ENCODE peak calls at places on chromosomes 6 and 20, in six cellular contexts. P, M, S, R, V and C are unnamed samples.
A peak's percentile ranks its signal among the peaks of the same experiment; 100 is the strongest.

GRCh38 chr6:13725052-13725451 is 13.4 kb upstream of the RANBP9 start:
- DNase-seq in P (no peak), M (no peak), S (no peak), R (no peak), V (no peak), C (no peak)

GRCh38 chr6:90934081-90934480 is 347.2 kb upstream of the MAP3K7 start:
- DNase-seq in P (no peak), M (no peak), S (no peak), R (no peak), V (no peak), C (no peak)

GRCh38 chr6:111416529-111416928 is 66.5 kb downstream of the REV3L start:
- DNase-seq in P (no peak), M (peak; percentile 44), S (no peak), R (no peak), V (no peak), C (no peak)

GRCh38 chr6:156028310-156029131 is 572.9 kb upstream of the NOX3 start:
- DNase-seq in P (no peak), M (no peak), S (no peak), R (no peak), V (no peak), C (no peak)

GRCh38 chr6:34587851-34588250 is 31.7 kb upstream of the SPDEF start:
- DNase-seq in P (no peak), M (no peak), S (no peak), R (no peak), V (no peak), C (no peak)

GRCh38 chr6:119096683-119097310 is 18.3 kb upstream of the FAM184A start:
- DNase-seq in P (no peak), M (peak; percentile 9), S (no peak), R (no peak), V (peak; percentile 80), C (no peak)

GRCh38 chr6:11810039-11810541 is 31.5 kb upstream of the ADTRP start:
- DNase-seq in P (no peak), M (peak; percentile 73), S (no peak), R (no peak), V (peak; percentile 60), C (no peak)

GRCh38 chr20:44188752-44189151 is 1.8 kb upstream of the JPH2 start:
- DNase-seq in P (no peak), M (no peak), S (no peak), R (no peak), V (no peak), C (no peak)

GRCh38 chr6:27809939-27810767 is 102.0 kb downstream of the OR2B2 start:
- DNase-seq in P (peak; percentile 59), M (peak; percentile 98), S (peak; percentile 87), R (peak; percentile 40), V (peak; percentile 70), C (peak; percentile 71)

GRCh38 chr6:138211048-138211581 is 7.2 kb downstream of the PBOV1 start:
- DNase-seq in P (no peak), M (no peak), S (no peak), R (no peak), V (peak; percentile 67), C (no peak)

GRCh38 chr20:1820137-1821074 is 74.8 kb upstream of the SIRPA start:
- DNase-seq in P (no peak), M (peak; percentile 78), S (no peak), R (no peak), V (no peak), C (no peak)

GRCh38 chr6:68876792-68877493 is 241.9 kb downstream of the ADGRB3 start:
- DNase-seq in P (no peak), M (peak; percentile 18), S (no peak), R (no peak), V (peak; percentile 5), C (no peak)

GRCh38 chr20:53020834-53021233 is 48.7 kb downstream of the TSHZ2 start:
- DNase-seq in P (no peak), M (no peak), S (no peak), R (no peak), V (no peak), C (no peak)

GRCh38 chr20:3563548-3564177 is 92.8 kb downstream of the ATRN start:
- DNase-seq in P (no peak), M (peak; percentile 56), S (no peak), R (peak; percentile 9), V (peak; percentile 37), C (peak; percentile 60)

GRCh38 chr20:13813910-13814309 is 29.1 kb downstream of the NDUFAF5 start:
- DNase-seq in P (no peak), M (no peak), S (no peak), R (no peak), V (no peak), C (no peak)

GRCh38 chr6:136084403-136084802 is 165.7 kb downstream of the MTFR2 start:
- DNase-seq in P (no peak), M (peak; percentile 48), S (no peak), R (no peak), V (no peak), C (no peak)

GRCh38 chr20:33568378-33569289 is 78.7 kb downstream of the CBFA2T2 start:
- DNase-seq in P (no peak), M (no peak), S (peak; percentile 97), R (peak; percentile 30), V (peak; percentile 65), C (no peak)

GRCh38 chr20:48295966-48296421 is 510.7 kb upstream of the SULF2 start:
- DNase-seq in P (no peak), M (peak; percentile 73), S (no peak), R (no peak), V (peak; percentile 13), C (no peak)

GRCh38 chr6:84220809-84221409 is 6.5 kb downstream of the CEP162 start:
- DNase-seq in P (no peak), M (peak; percentile 37), S (no peak), R (no peak), V (peak; percentile 56), C (no peak)

GRCh38 chr6:143727035-143727434 is 49.3 kb downstream of the PHACTR2 start:
- DNase-seq in P (no peak), M (peak; percentile 43), S (no peak), R (no peak), V (no peak), C (no peak)

GRCh38 chr20:4666001-4666470 is 55.7 kb upstream of the PRND start:
- DNase-seq in P (peak; percentile 16), M (peak; percentile 86), S (no peak), R (no peak), V (no peak), C (no peak)

GRCh38 chr6:25832670-25833069 is 818 bp upstream of the SLC17A1 start:
- DNase-seq in P (no peak), M (no peak), S (no peak), R (no peak), V (no peak), C (no peak)

GRCh38 chr6:137968901-137969300 is 101.8 kb downstream of the TNFAIP3 start:
- DNase-seq in P (no peak), M (peak; percentile 38), S (no peak), R (no peak), V (no peak), C (no peak)

GRCh38 chr20:40637176-40637575 is 51.9 kb downstream of the MAFB start:
- DNase-seq in P (no peak), M (no peak), S (peak; percentile 1), R (no peak), V (no peak), C (no peak)

GRCh38 chr6:31557443-31558317 is 10.3 kb downstream of the NFKBIL1 start:
- DNase-seq in P (no peak), M (no peak), S (no peak), R (no peak), V (no peak), C (no peak)

GRCh38 chr20:59032713-59033059 is 551 bp upstream of the ATP5F1E start:
- DNase-seq in P (no peak), M (peak; percentile 25), S (no peak), R (no peak), V (no peak), C (peak; percentile 61)

GRCh38 chr20:8744228-8744844 is 324.6 kb upstream of the PLCB4 start:
- DNase-seq in P (no peak), M (peak; percentile 82), S (no peak), R (no peak), V (no peak), C (no peak)

GRCh38 chr20:17505664-17506517 is 25.3 kb downstream of the BFSP1 start:
- DNase-seq in P (no peak), M (peak; percentile 57), S (no peak), R (no peak), V (peak; percentile 1), C (no peak)

GRCh38 chr6:121485359-121485809 is 49.9 kb downstream of the GJA1 start:
- DNase-seq in P (no peak), M (peak; percentile 73), S (no peak), R (no peak), V (no peak), C (no peak)

GRCh38 chr6:11964101-11964500 is 48.0 kb upstream of the HIVEP1 start:
- DNase-seq in P (no peak), M (no peak), S (no peak), R (no peak), V (no peak), C (no peak)

GRCh38 chr6:106882601-106883518 is 91.7 kb downstream of the CD24 start:
- DNase-seq in P (no peak), M (no peak), S (no peak), R (no peak), V (no peak), C (no peak)

GRCh38 chr6:37114612-37115011 is 55.3 kb upstream of the PIM1 start:
- DNase-seq in P (no peak), M (no peak), S (no peak), R (no peak), V (no peak), C (no peak)

GRCh38 chr6:113971786-113972185 is 838 bp upstream of the HDAC2 start:
- DNase-seq in P (no peak), M (peak; percentile 23), S (no peak), R (no peak), V (no peak), C (peak; percentile 13)

GRCh38 chr20:1629321-1629720 is 9.5 kb upstream of the SIRPB1 start:
- DNase-seq in P (no peak), M (no peak), S (no peak), R (no peak), V (no peak), C (no peak)

GRCh38 chr6:52189974-52190373 is 3.8 kb downstream of the IL17A start:
- DNase-seq in P (no peak), M (no peak), S (no peak), R (no peak), V (no peak), C (no peak)

GRCh38 chr20:3101737-3102574 is 17.4 kb upstream of the AVP start:
- DNase-seq in P (no peak), M (no peak), S (no peak), R (no peak), V (no peak), C (no peak)

GRCh38 chr6:138229072-138229471 is 10.8 kb upstream of the PBOV1 start:
- DNase-seq in P (no peak), M (no peak), S (no peak), R (no peak), V (no peak), C (no peak)

GRCh38 chr6:16190214-16190613 is 48.2 kb upstream of the GMPR start:
- DNase-seq in P (no peak), M (no peak), S (no peak), R (no peak), V (no peak), C (no peak)

GRCh38 chr20:24678351-24679106 is 209.1 kb downstream of the SYNDIG1 start:
- DNase-seq in P (no peak), M (no peak), S (no peak), R (no peak), V (no peak), C (no peak)